ENCODE peak calls at places on chromosomes 12 and 14, in six cellular contexts. O, X, U, Q, B and G are unnamed samples.

GRCh38 chr14:75972729-75973480 is 8.9 kb downstream of the TGFB3 start:
- DNase-seq in O (no peak), X (no peak), U (no peak), Q (no peak), B (no peak), G (no peak)

GRCh38 chr14:56196274-56196673 is 78.1 kb downstream of the PELI2 start:
- DNase-seq in O (no peak), X (peak), U (no peak), Q (no peak), B (peak), G (no peak)

GRCh38 chr12:65741662-65742480 is 82.4 kb upstream of the HMGA2 start:
- DNase-seq in O (peak), X (no peak), U (peak), Q (peak), B (no peak), G (no peak)

GRCh38 chr12:52600941-52601481 is at the start of gene KRT72:
- DNase-seq in O (no peak), X (no peak), U (no peak), Q (no peak), B (no peak), G (no peak)

GRCh38 chr12:58924652-58925051 is 4.3 kb upstream of the LRIG3 start:
- DNase-seq in O (no peak), X (no peak), U (no peak), Q (no peak), B (no peak), G (no peak)

GRCh38 chr14:100449225-100449987 is 126.3 kb downstream of the SLC25A47 start:
- DNase-seq in O (no peak), X (no peak), U (no peak), Q (no peak), B (no peak), G (no peak)

GRCh38 chr12:120959111-120959878 is 19.0 kb upstream of the HNF1A start:
- DNase-seq in O (no peak), X (no peak), U (no peak), Q (no peak), B (no peak), G (no peak)

GRCh38 chr12:133203344-133204263 is 22.3 kb downstream of the ZNF268 start:
- DNase-seq in O (no peak), X (no peak), U (no peak), Q (no peak), B (peak), G (no peak)

GRCh38 chr12:123085730-123086487 is 65.0 kb downstream of the PITPNM2 start:
- DNase-seq in O (no peak), X (no peak), U (no peak), Q (no peak), B (no peak), G (no peak)

GRCh38 chr12:46944104-46944503 is 118.3 kb upstream of the SLC38A4 start:
- DNase-seq in O (no peak), X (peak), U (peak), Q (no peak), B (no peak), G (no peak)

GRCh38 chr12:57475271-57476161 is 4.2 kb downstream of the ARHGAP9 start:
- DNase-seq in O (peak), X (no peak), U (no peak), Q (no peak), B (no peak), G (no peak)

GRCh38 chr14:52589646-52590045 is 37.0 kb downstream of the GPR137C start:
- DNase-seq in O (no peak), X (no peak), U (no peak), Q (no peak), B (no peak), G (no peak)

GRCh38 chr14:29637406-29637805 is 290.2 kb downstream of the PRKD1 start:
- DNase-seq in O (no peak), X (no peak), U (peak), Q (no peak), B (no peak), G (no peak)

DNA sequence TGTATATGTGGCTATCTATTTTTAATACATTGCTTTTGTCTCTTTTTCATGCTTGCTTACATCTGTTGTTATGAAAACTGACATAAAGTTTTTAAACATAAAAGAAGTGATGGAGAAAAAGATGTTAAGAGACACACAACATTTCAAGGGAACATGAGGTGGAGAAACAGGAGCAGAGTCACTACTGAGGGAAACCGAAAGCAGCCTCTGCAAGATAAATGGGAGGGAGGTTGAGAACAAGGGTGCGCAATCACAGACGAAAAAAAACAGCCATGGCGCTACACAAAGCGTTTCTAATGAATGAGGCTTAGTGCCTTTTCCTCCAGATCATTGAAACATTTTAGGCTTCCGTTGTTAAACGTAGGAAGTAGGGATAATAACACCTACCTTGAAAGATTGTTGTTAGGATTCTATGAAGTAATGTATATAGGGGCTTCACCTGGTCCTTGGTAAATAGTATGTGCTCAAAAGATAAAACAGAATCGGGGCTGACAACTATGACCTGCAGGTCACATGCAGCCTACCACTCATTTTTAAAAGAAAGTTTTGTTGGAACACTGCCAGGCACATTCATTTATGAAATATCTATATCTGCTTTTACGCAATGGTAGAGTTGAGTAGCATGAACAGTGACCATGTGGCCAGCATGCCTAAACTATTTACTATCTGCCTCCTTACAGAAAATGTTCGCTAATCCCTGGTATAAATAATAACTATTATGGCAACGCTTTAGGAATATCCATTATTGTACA is 228.2 kb upstream of the NPAS3 start:
- DNase-seq in O (no peak), X (no peak), U (no peak), Q (no peak), B (no peak), G (no peak)
- TF ChIP-seq CTCF in O (no peak), X (no peak), U (no peak), Q (no peak), B (no peak), G (no peak)

GRCh38 chr12:98840325-98840724 is 195.2 kb downstream of the APAF1 start:
- DNase-seq in O (no peak), X (no peak), U (no peak), Q (no peak), B (no peak), G (no peak)

DNA sequence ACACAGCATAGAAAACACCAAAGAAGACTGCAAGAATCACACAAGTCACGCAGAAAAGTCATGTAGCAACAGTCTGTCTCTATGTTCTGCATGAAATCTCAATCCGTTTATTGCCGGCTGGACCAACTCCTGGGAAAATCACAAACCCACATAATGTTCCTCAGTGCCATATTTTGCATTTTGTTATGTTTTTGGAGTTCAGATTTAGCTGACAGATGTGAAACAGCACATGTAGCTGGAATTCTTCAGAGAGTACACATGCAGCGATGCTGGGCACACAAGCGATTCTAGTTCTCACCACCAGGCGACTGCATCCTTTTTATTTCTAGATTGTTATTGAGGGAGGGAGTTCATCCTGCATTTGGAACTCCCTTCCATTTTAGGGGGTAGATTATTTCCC is 193.2 kb downstream of the APAF1 start:
- DNase-seq in O (no peak), X (no peak), U (peak), Q (no peak), B (no peak), G (no peak)
- TF ChIP-seq CTCF in O (no peak), X (peak), U (peak), Q (no peak), B (no peak), G (no peak)

DNA sequence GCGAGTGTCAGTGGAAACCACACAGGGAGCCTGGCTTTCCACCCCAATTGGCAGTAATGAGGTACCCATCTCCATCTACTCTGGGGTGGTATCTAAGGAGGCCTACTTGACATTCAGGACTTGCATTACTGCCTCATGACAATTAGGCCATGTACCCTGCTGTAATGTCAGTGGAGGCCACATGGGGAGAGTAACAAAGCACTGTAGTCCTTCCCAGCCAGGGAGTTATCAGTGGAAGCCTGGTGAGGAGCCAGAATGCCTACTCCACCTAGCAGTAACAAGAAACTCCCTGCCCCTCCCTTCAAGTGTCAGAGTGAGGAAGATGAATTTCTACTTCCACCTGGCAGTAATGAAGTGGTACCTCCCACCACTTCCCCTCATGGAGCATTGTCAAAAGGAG is 12.5 kb downstream of the TIMM9 start:
- DNase-seq in O (no peak), X (no peak), U (no peak), Q (no peak), B (no peak), G (no peak)
- TF ChIP-seq CTCF in O (no peak), X (no peak), U (no peak), Q (no peak), B (no peak), G (no peak)

GRCh38 chr12:114000861-114001260 is 34.7 kb upstream of the RBM19 start:
- DNase-seq in O (no peak), X (no peak), U (no peak), Q (no peak), B (no peak), G (no peak)

GRCh38 chr12:113994051-113994450 is 27.9 kb upstream of the RBM19 start:
- DNase-seq in O (no peak), X (no peak), U (no peak), Q (no peak), B (no peak), G (no peak)

GRCh38 chr12:113991224-113992044 is 25.3 kb upstream of the RBM19 start:
- DNase-seq in O (no peak), X (no peak), U (no peak), Q (no peak), B (no peak), G (no peak)

GRCh38 chr12:113997365-113997764 is 31.2 kb upstream of the RBM19 start:
- DNase-seq in O (peak), X (no peak), U (no peak), Q (peak), B (no peak), G (no peak)

GRCh38 chr12:113996026-113996425 is 29.9 kb upstream of the RBM19 start:
- DNase-seq in O (no peak), X (no peak), U (no peak), Q (peak), B (no peak), G (no peak)
- TF ChIP-seq CTCF in O (no peak), X (no peak), U (no peak), Q (peak), B (no peak), G (no peak)

DNA sequence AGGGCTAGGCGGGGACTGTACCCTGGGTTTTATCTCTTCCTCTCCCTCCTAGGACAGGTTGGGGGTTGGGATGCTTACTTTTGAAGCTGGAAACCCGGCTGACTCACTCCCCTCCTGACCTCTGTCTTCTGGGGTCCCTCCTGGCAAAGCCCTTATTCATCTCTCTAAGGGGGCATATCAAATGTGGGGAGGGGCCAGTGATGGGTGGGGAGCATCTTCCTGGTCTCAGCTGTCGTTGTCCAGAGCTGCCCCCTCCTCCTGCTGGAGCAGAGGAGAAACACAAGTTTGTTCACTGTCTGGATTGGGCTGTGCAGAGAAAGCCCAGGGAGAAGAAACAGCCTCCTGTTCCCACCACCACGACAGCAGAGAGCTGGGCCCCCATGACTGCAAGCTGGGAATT is 85.8 kb downstream of the TNFAIP2 start:
- DNase-seq in O (no peak), X (no peak), U (no peak), Q (no peak), B (no peak), G (no peak)
- TF ChIP-seq CTCF in O (no peak), X (peak), U (peak), Q (no peak), B (no peak), G (no peak)

GRCh38 chr14:36212987-36213386 is 36.5 kb upstream of the PTCSC3 start:
- DNase-seq in O (no peak), X (no peak), U (no peak), Q (no peak), B (no peak), G (no peak)

GRCh38 chr14:36204674-36205073 is 28.2 kb upstream of the PTCSC3 start:
- DNase-seq in O (no peak), X (no peak), U (no peak), Q (no peak), B (no peak), G (no peak)

GRCh38 chr14:36208690-36209278 is 32.3 kb upstream of the PTCSC3 start:
- DNase-seq in O (no peak), X (no peak), U (no peak), Q (no peak), B (no peak), G (no peak)

GRCh38 chr14:36212577-36212976 is 36.1 kb upstream of the PTCSC3 start:
- DNase-seq in O (no peak), X (no peak), U (no peak), Q (no peak), B (no peak), G (no peak)

DNA sequence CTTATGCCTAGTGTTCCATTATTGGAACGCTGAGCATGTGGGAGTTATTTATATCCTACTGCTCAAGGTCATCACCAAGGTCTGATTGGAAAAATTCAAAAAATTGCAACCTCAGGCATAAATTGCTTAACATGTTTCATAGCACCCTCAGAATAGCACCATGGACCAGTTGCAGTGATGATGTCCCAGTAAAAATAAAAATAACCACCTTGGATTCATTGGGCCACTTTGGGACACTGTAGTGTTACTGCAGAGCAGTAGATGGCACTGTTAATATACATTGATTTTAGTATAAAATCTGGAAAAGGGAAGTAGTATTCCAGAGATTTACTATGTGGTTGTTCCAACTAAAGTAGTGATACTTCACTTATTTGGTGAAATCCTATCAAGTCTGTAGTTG is 31.0 kb upstream of the PTCSC3 start:
- DNase-seq in O (no peak), X (no peak), U (no peak), Q (no peak), B (no peak), G (no peak)
- TF ChIP-seq CTCF in O (no peak), X (peak), U (peak), Q (no peak), B (peak), G (no peak)

GRCh38 chr14:71221119-71221518 is 313.9 kb downstream of the PCNX1 start:
- DNase-seq in O (no peak), X (no peak), U (no peak), Q (no peak), B (no peak), G (no peak)
- TF ChIP-seq CTCF in O (no peak), X (no peak), U (peak), Q (no peak), B (no peak), G (no peak)

GRCh38 chr12:44816446-44817017 is 59.6 kb downstream of the NELL2 start:
- DNase-seq in O (no peak), X (no peak), U (no peak), Q (no peak), B (no peak), G (no peak)

GRCh38 chr12:44817687-44818086 is 58.4 kb downstream of the NELL2 start:
- DNase-seq in O (no peak), X (no peak), U (no peak), Q (no peak), B (peak), G (no peak)

DNA sequence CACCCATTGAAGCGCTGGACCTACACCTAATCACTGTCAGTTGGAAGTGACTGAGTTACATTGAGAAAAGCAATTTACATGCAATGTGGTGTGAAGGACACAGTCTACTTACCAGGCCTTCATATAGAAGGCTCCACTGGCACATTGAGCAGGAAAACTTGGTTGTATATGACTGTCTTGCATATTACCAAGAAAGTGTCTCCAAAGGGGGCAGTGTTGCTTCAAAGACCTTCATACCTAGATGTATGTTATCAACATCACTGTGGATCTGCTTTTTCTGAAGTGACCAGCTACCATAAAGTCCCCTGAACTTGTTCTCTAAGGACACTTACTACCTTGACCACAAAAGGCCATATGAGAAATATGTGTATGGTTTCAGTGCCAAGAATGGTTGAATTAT is 64.1 kb downstream of the NELL2 start:
- DNase-seq in O (no peak), X (no peak), U (no peak), Q (no peak), B (peak), G (no peak)
- TF ChIP-seq CTCF in O (peak), X (no peak), U (peak), Q (peak), B (peak), G (no peak)

GRCh38 chr14:96501746-96502620 is at the start of gene PAPOLA:
- DNase-seq in O (peak), X (peak), U (peak), Q (peak), B (peak), G (peak)
- TF ChIP-seq CTCF in O (no peak), X (no peak), U (peak), Q (peak), B (peak), G (no peak)